ENCODE peak calls at places on chromosome 1, in four cellular contexts. A is HCT116, U is H1, I is HepG2. D is an unnamed sample.

GRCh38 chr1:60130703-60131102 is 57.1 kb upstream of the C1orf87 start:
- DNase-seq in A (no peak), U (no peak), I (no peak), D (no peak)

GRCh38 chr1:87686137-87686490 is 357.4 kb downstream of the LMO4 start:
- DNase-seq in A (no peak), U (no peak), I (no peak), D (no peak)

GRCh38 chr1:7298749-7299151 is 472.3 kb upstream of the VAMP3 start:
- DNase-seq in A (no peak), U (no peak), I (no peak), D (no peak)

GRCh38 chr1:215568287-215568692 is 1.2 kb downstream of the KCTD3 start:
- DNase-seq in A (no peak), U (no peak), I (no peak), D (peak; percentile 72)

GRCh38 chr1:114262314-114262960 is 108.8 kb upstream of the SYT6 start:
- DNase-seq in A (no peak), U (no peak), I (no peak), D (no peak)

GRCh38 chr1:198607714-198608113 is 31.1 kb upstream of the PTPRC start:
- DNase-seq in A (no peak), U (no peak), I (no peak), D (no peak)

GRCh38 chr1:165925498-165926079 is 98.2 kb downstream of the UCK2 start:
- DNase-seq in A (no peak), U (no peak), I (no peak), D (no peak)

GRCh38 chr1:95561244-95561840 is 327.3 kb downstream of the RWDD3 start:
- DNase-seq in A (no peak), U (no peak), I (no peak), D (no peak)

GRCh38 chr1:42130061-42130460 is 23.1 kb upstream of the GUCA2B start:
- DNase-seq in A (no peak), U (no peak), I (no peak), D (no peak)

GRCh38 chr1:53155534-53155933 is 13.1 kb upstream of the SLC1A7 start:
- DNase-seq in A (no peak), U (no peak), I (no peak), D (no peak)

GRCh38 chr1:47175227-47175934 is 14.5 kb downstream of the PDZK1IP1 start:
- DNase-seq in A (peak; percentile 56), U (no peak), I (peak; percentile 64), D (peak; percentile 83)

GRCh38 chr1:20423169-20423795 is 62.7 kb downstream of the CAMK2N1 start:
- DNase-seq in A (no peak), U (no peak), I (no peak), D (no peak)

GRCh38 chr1:22143065-22143514 is at the start of gene WNT4:
- DNase-seq in A (no peak), U (no peak), I (no peak), D (peak; percentile 95)

GRCh38 chr1:64882574-64883255 is 83.6 kb downstream of the JAK1 start:
- DNase-seq in A (no peak), U (no peak), I (no peak), D (no peak)

GRCh38 chr1:168084396-168085231 is 52.1 kb downstream of the GPR161 start:
- DNase-seq in A (peak; percentile 18), U (peak; percentile 56), I (peak; percentile 11), D (peak; percentile 83)

GRCh38 chr1:193417420-193417819 is 231.0 kb upstream of the B3GALT2 start:
- DNase-seq in A (no peak), U (no peak), I (no peak), D (no peak)

GRCh38 chr1:234708700-234709395 is 98.9 kb upstream of the IRF2BP2 start:
- DNase-seq in A (no peak), U (no peak), I (no peak), D (no peak)

GRCh38 chr1:172350781-172351180 is 69.7 kb upstream of the C1orf105 start:
- DNase-seq in A (no peak), U (no peak), I (no peak), D (no peak)

GRCh38 chr1:51671527-51672325 is 54.8 kb downstream of the OSBPL9 start:
- DNase-seq in A (no peak), U (no peak), I (no peak), D (peak; percentile 73)

GRCh38 chr1:24186993-24187790 is at the start of gene IFNLR1:
- DNase-seq in A (peak; percentile 58), U (peak; percentile 46), I (peak; percentile 62), D (peak; percentile 36)

GRCh38 chr1:93716974-93717373 is 35.3 kb upstream of the BCAR3 start:
- DNase-seq in A (no peak), U (no peak), I (no peak), D (peak; percentile 23)

GRCh38 chr1:51506537-51506936 is 12.5 kb downstream of the EPS15 start:
- DNase-seq in A (no peak), U (no peak), I (no peak), D (no peak)

GRCh38 chr1:209434066-209434465 is 149.4 kb upstream of the CAMK1G start:
- DNase-seq in A (no peak), U (no peak), I (no peak), D (no peak)

GRCh38 chr1:53278294-53278693 is 40.0 kb upstream of the MAGOH start:
- DNase-seq in A (no peak), U (no peak), I (peak; percentile 4), D (peak; percentile 84)

GRCh38 chr1:230905733-230906132 is 37.4 kb upstream of the C1orf198 start:
- DNase-seq in A (no peak), U (no peak), I (no peak), D (no peak)

GRCh38 chr1:68511254-68511653 is 14.4 kb upstream of the DEPDC1 start:
- DNase-seq in A (no peak), U (no peak), I (no peak), D (no peak)

GRCh38 chr1:208243522-208243850 is 698 bp downstream of the PLXNA2 start:
- DNase-seq in A (no peak), U (no peak), I (no peak), D (no peak)

GRCh38 chr1:56285554-56286402 is 293.6 kb downstream of the PLPP3 start:
- DNase-seq in A (no peak), U (no peak), I (no peak), D (no peak)

GRCh38 chr1:244114895-244115294 is 63.8 kb downstream of the ZBTB18 start:
- DNase-seq in A (no peak), U (no peak), I (no peak), D (no peak)

GRCh38 chr1:116988248-116988647 is 13.3 kb upstream of the CD101 start:
- DNase-seq in A (no peak), U (no peak), I (no peak), D (no peak)

GRCh38 chr1:229900220-229900619 is 166.8 kb upstream of the GALNT2 start:
- DNase-seq in A (no peak), U (no peak), I (no peak), D (no peak)

GRCh38 chr1:83508485-83509151 is 490.3 kb downstream of the TTLL7 start:
- DNase-seq in A (no peak), U (no peak), I (no peak), D (no peak)

DNA sequence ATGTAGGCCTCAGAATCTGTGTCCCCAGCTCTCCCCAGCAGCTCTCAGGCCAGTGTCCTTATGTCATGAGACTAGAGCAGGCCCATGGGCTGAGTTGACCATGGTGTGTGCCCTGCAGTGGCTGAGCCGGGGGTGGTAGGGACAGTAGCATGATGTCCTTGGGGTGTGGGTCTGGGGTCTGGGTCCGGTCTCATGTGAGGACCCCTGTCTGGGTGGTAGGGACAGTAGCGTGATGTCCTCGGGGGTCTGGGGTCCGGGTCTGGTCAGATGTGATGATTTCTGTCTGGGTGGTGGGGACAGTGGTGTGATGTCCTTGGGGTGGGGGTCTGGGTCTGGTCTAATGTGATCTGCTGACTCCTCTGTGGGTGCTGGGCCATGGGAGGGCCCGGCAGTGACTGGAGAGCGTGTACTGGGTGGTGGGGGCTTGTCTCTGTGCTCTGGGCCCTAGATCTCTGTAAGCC is 64.5 kb downstream of the OBSCN start:
- DNase-seq in A (no peak), U (no peak), I (no peak), D (no peak)
- TF ChIP-seq SRF in A (no peak), U (no peak), I (no peak), D (no peak)

GRCh38 chr1:181425566-181425965 is 57.8 kb upstream of the CACNA1E start:
- DNase-seq in A (no peak), U (no peak), I (no peak), D (no peak)

GRCh38 chr1:181417915-181418314 is 65.4 kb upstream of the CACNA1E start:
- DNase-seq in A (no peak), U (no peak), I (no peak), D (no peak)

GRCh38 chr1:181424786-181425403 is 58.4 kb upstream of the CACNA1E start:
- DNase-seq in A (peak; percentile 50), U (peak; percentile 64), I (peak; percentile 71), D (peak; percentile 87)

DNA sequence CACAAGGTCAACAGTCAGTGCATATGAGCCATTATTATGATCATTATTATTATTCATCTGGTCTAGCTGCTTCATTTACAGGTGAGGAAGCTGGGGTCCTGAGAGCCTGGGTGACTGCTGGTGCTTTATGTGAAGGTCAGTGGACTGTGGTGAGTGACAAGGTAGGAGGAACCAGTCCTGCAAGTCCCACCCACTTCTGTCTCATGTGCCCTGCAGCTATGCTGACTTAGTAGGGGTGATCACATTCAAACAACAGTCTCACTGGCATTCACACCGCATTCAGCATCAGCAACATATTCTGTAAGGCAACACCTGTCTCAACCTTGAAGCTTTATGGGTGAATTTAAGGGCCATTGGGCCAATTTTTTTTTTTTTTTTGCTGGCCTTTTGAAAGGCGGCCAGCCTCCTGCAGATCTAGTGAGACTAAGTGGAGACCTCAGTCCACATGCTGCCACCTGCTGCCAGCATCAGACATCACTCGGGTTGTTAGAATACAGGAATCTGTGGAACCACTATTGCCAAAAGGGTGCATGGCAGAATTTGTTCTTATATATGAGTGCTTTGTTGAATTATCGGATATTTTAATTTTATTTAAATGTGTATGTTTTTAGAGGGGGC is 59.9 kb upstream of the CACNA1E start:
- DNase-seq in A (peak; percentile 36), U (peak; percentile 5), I (peak; percentile 27), D (peak; percentile 45)
- TF ChIP-seq SRF in A (no peak), U (no peak), I (no peak), D (no peak)

GRCh38 chr1:100557606-100557953 is 19.6 kb downstream of the GPR88 start:
- DNase-seq in A (no peak), U (no peak), I (no peak), D (no peak)
- TF ChIP-seq SRF in A (no peak), U (no peak), I (no peak), D (no peak)

DNA sequence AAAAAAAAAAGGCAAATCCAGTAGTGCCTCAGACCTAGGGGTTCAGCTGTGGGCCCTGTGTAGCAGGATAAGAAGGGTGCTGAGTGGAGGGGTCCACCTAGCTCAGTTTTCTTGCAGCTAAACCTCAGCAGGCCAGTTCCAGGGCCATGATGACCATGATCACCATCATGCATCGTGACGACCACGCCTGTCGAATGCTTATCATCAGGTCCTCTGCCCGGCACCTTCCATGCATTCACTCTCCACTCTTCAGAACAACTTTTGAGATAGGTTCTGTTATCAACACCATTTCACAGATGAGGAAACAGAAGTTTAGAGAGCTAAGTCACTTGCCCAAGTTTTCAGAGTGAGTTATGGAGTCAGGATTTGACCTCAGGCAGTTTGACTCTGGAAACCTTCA is 54.9 kb downstream of the ACBD3 start:
- DNase-seq in A (no peak), U (no peak), I (no peak), D (peak; percentile 45)
- TF ChIP-seq SRF in A (no peak), U (no peak), I (no peak), D (no peak)

DNA sequence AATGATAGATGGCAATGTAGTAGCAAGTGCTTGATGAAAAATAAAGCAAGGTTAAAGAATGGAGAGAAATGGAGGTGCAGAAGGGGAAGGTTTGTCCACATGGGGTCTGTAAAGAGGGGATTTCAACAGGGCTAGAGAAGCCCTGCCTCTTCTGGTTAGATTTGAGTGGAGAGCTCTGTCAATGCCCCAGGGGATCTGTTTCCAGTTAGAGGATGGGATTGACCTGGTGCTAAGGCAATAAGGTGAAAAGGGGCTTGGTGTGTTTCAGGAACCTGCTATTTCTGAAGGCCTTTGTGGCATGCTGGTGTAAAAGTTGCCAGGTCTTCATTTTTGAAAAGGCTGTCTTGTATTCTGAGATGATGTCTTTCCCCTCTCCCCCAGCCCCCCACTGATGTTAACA is 370.5 kb upstream of the ADGRL2 start:
- DNase-seq in A (no peak), U (no peak), I (no peak), D (no peak)
- TF ChIP-seq SRF in A (no peak), U (no peak), I (no peak), D (no peak)

D was measured in K562.